ENCODE peak calls at places on chromosomes 3 and 15, in eight cellular contexts. One of them, this sample, is unnamed.

GRCh38 chr15:85897818-85898717 is 103.3 kb upstream of the KLHL25 start:
- DNase-seq in stimulated activated CD4-positive, alpha-beta T cell treated with anti-CD3 and anti-CD28 coated beads, Interleukin-1b, Interleukin-23, amount 100 ng/mL, for 24 hours: no peak
- DNase-seq in Daoy: no peak
- DNase-seq in anterior cingulate cortex: no peak
- DNase-seq in HAP-1: no peak
- DNase-seq in NCI-H1436: no peak
- DNase-seq in amniotic stem cell: no peak
- DNase-seq in kidney glomerular epithelial cell: no peak
- DNase-seq in this sample: no peak

GRCh38 chr3:37295925-37296324 is 121.5 kb upstream of the LRRFIP2 start:
- DNase-seq in HAP-1: no peak
- DNase-seq in Daoy: no peak
- DNase-seq in NCI-H1436: no peak
- DNase-seq in anterior cingulate cortex: no peak
- DNase-seq in amniotic stem cell: no peak
- DNase-seq in stimulated activated CD4-positive, alpha-beta T cell treated with anti-CD3 and anti-CD28 coated beads, Interleukin-1b, Interleukin-23, amount 100 ng/mL, for 24 hours: no peak
- DNase-seq in kidney glomerular epithelial cell: no peak
- DNase-seq in this sample: no peak

GRCh38 chr3:55968331-55968730 is 481.2 kb upstream of the WNT5A start:
- DNase-seq in Daoy: no peak
- DNase-seq in stimulated activated CD4-positive, alpha-beta T cell treated with anti-CD3 and anti-CD28 coated beads, Interleukin-1b, Interleukin-23, amount 100 ng/mL, for 24 hours: no peak
- DNase-seq in HAP-1: no peak
- DNase-seq in anterior cingulate cortex: no peak
- DNase-seq in NCI-H1436: no peak
- DNase-seq in kidney glomerular epithelial cell: peak
- DNase-seq in amniotic stem cell: no peak
- DNase-seq in this sample: no peak

GRCh38 chr3:146163584-146163983 is 2.6 kb upstream of the PLOD2 start:
- DNase-seq in anterior cingulate cortex: no peak
- DNase-seq in HAP-1: no peak
- DNase-seq in stimulated activated CD4-positive, alpha-beta T cell treated with anti-CD3 and anti-CD28 coated beads, Interleukin-1b, Interleukin-23, amount 100 ng/mL, for 24 hours: no peak
- DNase-seq in NCI-H1436: no peak
- DNase-seq in amniotic stem cell: peak
- DNase-seq in kidney glomerular epithelial cell: peak
- DNase-seq in Daoy: peak
- DNase-seq in this sample: no peak

GRCh38 chr15:32651229-32651837 is 9.8 kb downstream of the SCG5 start:
- DNase-seq in NCI-H1436: peak
- DNase-seq in Daoy: peak
- DNase-seq in kidney glomerular epithelial cell: peak
- DNase-seq in HAP-1: peak
- DNase-seq in anterior cingulate cortex: no peak
- DNase-seq in amniotic stem cell: peak
- DNase-seq in stimulated activated CD4-positive, alpha-beta T cell treated with anti-CD3 and anti-CD28 coated beads, Interleukin-1b, Interleukin-23, amount 100 ng/mL, for 24 hours: peak
- DNase-seq in this sample: peak

GRCh38 chr3:54836876-54837275 is 91.0 kb downstream of the LRTM1 start:
- DNase-seq in HAP-1: no peak
- DNase-seq in kidney glomerular epithelial cell: peak
- DNase-seq in anterior cingulate cortex: no peak
- DNase-seq in Daoy: no peak
- DNase-seq in amniotic stem cell: no peak
- DNase-seq in stimulated activated CD4-positive, alpha-beta T cell treated with anti-CD3 and anti-CD28 coated beads, Interleukin-1b, Interleukin-23, amount 100 ng/mL, for 24 hours: no peak
- DNase-seq in NCI-H1436: no peak
- DNase-seq in this sample: no peak

GRCh38 chr3:178152010-178152409 is 384.2 kb upstream of the KCNMB2 start:
- DNase-seq in amniotic stem cell: no peak
- DNase-seq in kidney glomerular epithelial cell: no peak
- DNase-seq in stimulated activated CD4-positive, alpha-beta T cell treated with anti-CD3 and anti-CD28 coated beads, Interleukin-1b, Interleukin-23, amount 100 ng/mL, for 24 hours: no peak
- DNase-seq in NCI-H1436: no peak
- DNase-seq in HAP-1: no peak
- DNase-seq in anterior cingulate cortex: no peak
- DNase-seq in Daoy: no peak
- DNase-seq in this sample: no peak

GRCh38 chr3:37072892-37073291 is 79.6 kb downstream of the MLH1 start:
- DNase-seq in amniotic stem cell: peak
- DNase-seq in NCI-H1436: no peak
- DNase-seq in stimulated activated CD4-positive, alpha-beta T cell treated with anti-CD3 and anti-CD28 coated beads, Interleukin-1b, Interleukin-23, amount 100 ng/mL, for 24 hours: no peak
- DNase-seq in kidney glomerular epithelial cell: no peak
- DNase-seq in anterior cingulate cortex: no peak
- DNase-seq in HAP-1: peak
- DNase-seq in Daoy: peak
- DNase-seq in this sample: no peak

GRCh38 chr3:186487819-186488218 is 56.4 kb downstream of the CRYGS start:
- DNase-seq in stimulated activated CD4-positive, alpha-beta T cell treated with anti-CD3 and anti-CD28 coated beads, Interleukin-1b, Interleukin-23, amount 100 ng/mL, for 24 hours: no peak
- DNase-seq in anterior cingulate cortex: no peak
- DNase-seq in HAP-1: no peak
- DNase-seq in Daoy: peak
- DNase-seq in NCI-H1436: no peak
- DNase-seq in kidney glomerular epithelial cell: no peak
- DNase-seq in amniotic stem cell: no peak
- DNase-seq in this sample: no peak

GRCh38 chr3:35448121-35448520 is 191.2 kb upstream of the ARPP21 start:
- DNase-seq in stimulated activated CD4-positive, alpha-beta T cell treated with anti-CD3 and anti-CD28 coated beads, Interleukin-1b, Interleukin-23, amount 100 ng/mL, for 24 hours: no peak
- DNase-seq in NCI-H1436: no peak
- DNase-seq in amniotic stem cell: no peak
- DNase-seq in anterior cingulate cortex: no peak
- DNase-seq in HAP-1: no peak
- DNase-seq in kidney glomerular epithelial cell: no peak
- DNase-seq in Daoy: no peak
- DNase-seq in this sample: no peak

This sample was measured in T-helper 2 cell treated with Interferon-gamma antibody and Interleukin-4, amounts not matched to agents 5 μg/mL and 100 μg/mL, for 36 hours.